ENCODE peak calls at places on chromosomes 4 and X, in nine cellular contexts. M is cardiac muscle cell; T is suprapubic skin; F is SJSA1; S is mesenchymal stem cell; J is neuronal stem cell; X is GM23338; O is effector memory CD4-positive, alpha-beta T cell; I is keratinocyte. D is an unnamed sample.
A peak's percentile ranks its signal among the peaks of the same experiment; 100 is the strongest.

GRCh38 chr4:115090483-115091075 is 22.8 kb downstream of the NDST4 start:
- DNase-seq in M (peak; percentile 16), T (no peak), F (no peak), S (peak; percentile 27), J (peak; percentile 33), X (peak; percentile 82), O (no peak), I (no peak), D (peak; percentile 39)

GRCh38 chr4:57426779-57427395 is 316.7 kb upstream of the IGFBP7 start:
- DNase-seq in M (peak; percentile 78), T (no peak), F (peak; percentile 39), S (peak; percentile 69), J (peak; percentile 67), X (peak; percentile 90), O (no peak), I (no peak), D (peak; percentile 55)

GRCh38 chr4:27921236-27921635 is 1060.6 kb downstream of the STIM2 start:
- DNase-seq in M (peak; percentile 46), T (no peak), F (no peak), S (no peak), J (no peak), X (no peak), O (no peak), I (no peak), D (peak; percentile 7)

GRCh38 chrX:74449937-74450330 is 28.6 kb downstream of the SLC16A2 start:
- DNase-seq in M (peak; percentile 10), T (no peak), F (no peak), S (peak; percentile 23), J (no peak), X (no peak), O (no peak), I (peak; percentile 77), D (peak; percentile 85)

GRCh38 chr4:71147261-71147660 is 153.8 kb downstream of the DCK start:
- DNase-seq in M (no peak), T (no peak), F (no peak), S (no peak), J (no peak), X (no peak), O (no peak), I (no peak), D (no peak)

GRCh38 chrX:110318664-110318968 is 731 bp upstream of the AMMECR1 start:
- DNase-seq in M (no peak), T (no peak), F (no peak), S (no peak), J (no peak), X (no peak), O (no peak), I (no peak), D (peak; percentile 31)

GRCh38 chr4:139808381-139809206 is 143.0 kb downstream of the MGST2 start:
- DNase-seq in M (no peak), T (no peak), F (no peak), S (peak; percentile 37), J (peak; percentile 61), X (no peak), O (no peak), I (no peak), D (no peak)

GRCh38 chrX:78517124-78517523 is 142.0 kb downstream of the RTL3 start:
- DNase-seq in M (no peak), T (no peak), F (no peak), S (no peak), J (no peak), X (no peak), O (peak; percentile 48), I (peak; percentile 41), D (peak; percentile 90)

GRCh38 chrX:41917517-41917916 is 5.8 kb downstream of the CASK start:
- DNase-seq in M (no peak), T (no peak), F (no peak), S (no peak), J (no peak), X (no peak), O (no peak), I (no peak), D (no peak)

DNA sequence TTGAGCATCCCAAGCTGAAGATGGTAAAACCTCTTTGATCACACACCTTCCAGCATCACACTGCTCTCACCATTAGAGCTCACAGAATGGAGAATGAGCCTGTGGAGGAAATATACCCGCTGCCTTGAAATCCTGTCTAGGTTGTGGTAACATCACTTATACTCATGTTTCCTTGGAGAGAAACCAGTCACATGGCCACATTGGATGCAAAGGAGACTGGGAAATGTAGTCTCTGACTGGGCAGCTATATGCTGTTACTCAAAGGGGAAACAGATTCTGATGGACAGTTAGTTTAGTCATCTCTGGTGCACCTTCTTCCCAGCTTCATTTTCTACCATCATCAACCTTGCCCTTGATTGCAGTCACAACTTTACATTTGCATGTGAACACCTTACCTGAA is 286.3 kb downstream of the ANKRD50 start:
- DNase-seq in M (no peak), T (no peak), F (no peak), S (no peak), J (no peak), X (peak; percentile 11), O (no peak), I (no peak), D (peak; percentile 42)
- H3K36me3 ChIP-seq in M (no peaks in the 10 kb centered on the region), T (no peaks in the 10 kb centered on the region), F (no peaks in the 10 kb centered on the region), S (no peaks in the 10 kb centered on the region), J (no peaks in the 10 kb centered on the region), X (no peaks in the 10 kb centered on the region), O (no peaks in the 10 kb centered on the region), I (no peaks in the 10 kb centered on the region), D (no peaks in the 10 kb centered on the region)

GRCh38 chr4:40621229-40621591 is 8.5 kb downstream of the RBM47 start:
- DNase-seq in M (no peak), T (no peak), F (no peak), S (no peak), J (no peak), X (no peak), O (no peak), I (no peak), D (no peak)
- H3K4me3 ChIP-seq in M (no peak overlapping the region), T (no peak overlapping the region), F (no peak overlapping the region), S (no peak overlapping the region), J (no peak overlapping the region), X (no peak overlapping the region), O (no peak overlapping the region), I (peak overlapping the region; percentile 15), D (no peak overlapping the region)

GRCh38 chrX:108199041-108199440 is 107.5 kb downstream of the ATG4A start:
- DNase-seq in M (no peak), T (no peak), F (no peak), S (no peak), J (no peak), X (no peak), O (no peak), I (no peak), D (no peak)
- H3K27me3 ChIP-seq in M (no peaks in the 10 kb centered on the region), T (no peaks in the 10 kb centered on the region), F (no peaks in the 10 kb centered on the region), S (no peaks in the 10 kb centered on the region), J (no peaks in the 10 kb centered on the region), X (no peaks in the 10 kb centered on the region), O (no peaks in the 10 kb centered on the region), I (peaks cover 2% of the 10 kb centered on the region), D (no peaks in the 10 kb centered on the region)

GRCh38 chr4:82429728-82430192 is 502 bp downstream of the HNRNPDL start:
- DNase-seq in M (no peak), T (no peak), F (no peak), S (no peak), J (no peak), X (peak; percentile 61), O (no peak), I (no peak), D (peak; percentile 40)
- H3K36me3 ChIP-seq in M (peaks cover 26% of the 10 kb centered on the region), T (peaks cover 23% of the 10 kb centered on the region), F (peaks cover 53% of the 10 kb centered on the region), S (peaks cover 34% of the 10 kb centered on the region), J (peaks cover 14% of the 10 kb centered on the region), X (peaks cover 48% of the 10 kb centered on the region), O (peaks cover 21% of the 10 kb centered on the region), I (peaks cover 36% of the 10 kb centered on the region), D (peaks cover 10% of the 10 kb centered on the region)

GRCh38 chr4:73220815-73221214 is 37.8 kb downstream of the ANKRD17 start:
- DNase-seq in M (no peak), T (no peak), F (no peak), S (no peak), J (no peak), X (no peak), O (no peak), I (no peak), D (no peak)

GRCh38 chr4:73221734-73222133 is 36.9 kb downstream of the ANKRD17 start:
- DNase-seq in M (no peak), T (no peak), F (no peak), S (peak; percentile 15), J (no peak), X (peak; percentile 51), O (no peak), I (no peak), D (no peak)

GRCh38 chr4:73224886-73225285 is 33.7 kb downstream of the ANKRD17 start:
- DNase-seq in M (no peak), T (no peak), F (no peak), S (no peak), J (no peak), X (peak; percentile 55), O (no peak), I (no peak), D (no peak)

GRCh38 chr4:73222466-73223257 is 35.9 kb downstream of the ANKRD17 start:
- DNase-seq in M (peak; percentile 96), T (no peak), F (peak; percentile 77), S (peak; percentile 97), J (peak; percentile 37), X (peak; percentile 71), O (peak; percentile 52), I (peak; percentile 68), D (peak; percentile 97)

GRCh38 chr4:73223258-73223651 is 35.3 kb downstream of the ANKRD17 start:
- DNase-seq in M (no peak), T (no peak), F (no peak), S (no peak), J (no peak), X (no peak), O (no peak), I (no peak), D (no peak)
- H3K4me3 ChIP-seq in M (peak overlapping the region; percentile 32), T (peak overlapping the region; percentile 50), F (no peak overlapping the region), S (no peak overlapping the region), J (peak overlapping the region; percentile 52), X (no peak overlapping the region), O (no peak overlapping the region), I (no peak overlapping the region), D (no peak overlapping the region)

GRCh38 chrX:130786030-130786429 is 117.0 kb downstream of the ENOX2 start:
- DNase-seq in M (no peak), T (no peak), F (no peak), S (no peak), J (no peak), X (no peak), O (no peak), I (no peak), D (no peak)
- H3K27me3 ChIP-seq in M (no peaks in the 10 kb centered on the region), T (no peaks in the 10 kb centered on the region), F (no peaks in the 10 kb centered on the region), S (no peaks in the 10 kb centered on the region), J (no peaks in the 10 kb centered on the region), X (no peaks in the 10 kb centered on the region), O (no peaks in the 10 kb centered on the region), I (no peaks in the 10 kb centered on the region), D (no peaks in the 10 kb centered on the region)